ENCODE peak calls at places on chromosomes 4 and X, in four cellular contexts. K is breast epithelium, Q is WTC11, J is GM10248. M is an unnamed sample.

GRCh38 chrX:7435822-7436221 is 287.9 kb upstream of the PUDP start:
- DNase-seq in K (no peak), J (no peak), Q (no peak), M (no peak)

GRCh38 chr4:110612631-110613269 is 10.1 kb downstream of the PITX2 start:
- DNase-seq in J (no peak), Q (no peak), K (no peak), M (no peak)

GRCh38 chr4:19300213-19300612 is 951.5 kb upstream of the SLIT2 start:
- DNase-seq in J (no peak), Q (no peak), K (no peak), M (no peak)

GRCh38 chrX:130770615-130771014 is 132.4 kb downstream of the ENOX2 start:
- DNase-seq in K (no peak), J (no peak), Q (no peak), M (no peak)

GRCh38 chr4:70240192-70240591 is 2.2 kb upstream of the CSN3 start:
- DNase-seq in Q (no peak), K (no peak), J (no peak), M (no peak)

GRCh38 chr4:110850461-110851447 is 227.9 kb upstream of the PITX2 start:
- DNase-seq in K (no peak), Q (peak), J (no peak), M (no peak)

GRCh38 chr4:182225257-182225852 is 17.8 kb upstream of the TENM3 start:
- DNase-seq in K (no peak), Q (no peak), J (no peak), M (no peak)

GRCh38 chrX:25968920-25969319 is 169.2 kb upstream of the MAGEB18 start:
- DNase-seq in K (no peak), J (no peak), Q (peak), M (no peak)

GRCh38 chrX:49910344-49910743 is 12.1 kb upstream of the CLCN5 start:
- DNase-seq in K (no peak), J (no peak), Q (no peak), M (no peak)

GRCh38 chr4:186587416-186588018 is 32.1 kb upstream of the MTNR1A start:
- DNase-seq in K (peak), J (peak), Q (peak), M (peak)

GRCh38 chr4:168667397-168667796 is 170.5 kb downstream of the PALLD start:
- DNase-seq in K (no peak), J (no peak), Q (no peak), M (no peak)

GRCh38 chr4:48998440-48998839 is 12.4 kb downstream of the CWH43 start:
- DNase-seq in K (no peak), Q (no peak), J (no peak), M (no peak)

GRCh38 chr4:117093581-117093980 is 8.2 kb upstream of the TRAM1L1 start:
- DNase-seq in Q (no peak), K (no peak), J (no peak), M (no peak)

GRCh38 chr4:165700855-165701254 is 172.2 kb upstream of the TLL1 start:
- DNase-seq in J (no peak), K (no peak), Q (peak), M (no peak)
- TF ChIP-seq CTCF in J (peak), K (no peak), Q (no peak), M (no peak)

GRCh38 chr4:61590881-61591280 is 390.8 kb downstream of the ADGRL3 start:
- DNase-seq in K (no peak), Q (no peak), J (no peak), M (no peak)
- TF ChIP-seq CTCF in K (no peak), Q (peak), J (no peak), M (no peak)

DNA sequence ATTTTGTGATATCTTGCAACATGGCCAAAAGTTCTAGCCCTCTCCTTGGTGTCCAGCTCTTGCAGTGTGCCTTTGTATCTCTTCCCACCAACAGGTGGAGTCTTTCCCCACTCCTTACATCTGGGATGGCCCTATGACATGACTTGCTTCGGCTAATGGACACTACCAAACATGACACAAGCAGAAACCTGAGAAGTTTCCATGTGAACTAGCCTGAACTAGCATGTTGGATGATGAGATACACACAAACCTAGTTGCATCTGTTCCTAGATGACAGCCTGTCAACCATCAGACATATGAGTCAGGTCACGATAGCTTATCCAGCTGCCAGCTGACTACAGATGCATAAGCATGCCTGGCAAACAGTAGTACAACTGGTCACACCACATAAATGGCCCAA is 207.5 kb upstream of the FTHL17 start:
- DNase-seq in Q (no peak), K (no peak), J (no peak), M (no peak)
- TF ChIP-seq CTCF in Q (no peak), K (no peak), J (no peak), M (no peak)

GRCh38 chr4:77861500-77861899 is 1.1 kb upstream of the MRPL1 start:
- DNase-seq in J (no peak), K (no peak), Q (no peak), M (no peak)

GRCh38 chr4:77859256-77859655 is 3.4 kb upstream of the MRPL1 start:
- DNase-seq in J (no peak), K (no peak), Q (no peak), M (no peak)

GRCh38 chr4:77865259-77865658 is 2.6 kb downstream of the MRPL1 start:
- DNase-seq in Q (no peak), K (no peak), J (no peak), M (no peak)

GRCh38 chr4:77862478-77863216 is at the start of gene MRPL1:
- DNase-seq in Q (peak), J (peak), K (peak), M (peak)
- TF ChIP-seq CTCF in Q (no peak), J (peak), K (no peak), M (no peak)

GRCh38 chr4:142741995-142742394 is 104.1 kb downstream of the INPP4B start:
- DNase-seq in Q (no peak), J (no peak), K (no peak), M (no peak)
- TF ChIP-seq CTCF in Q (no peak), J (no peak), K (no peak), M (no peak)

DNA sequence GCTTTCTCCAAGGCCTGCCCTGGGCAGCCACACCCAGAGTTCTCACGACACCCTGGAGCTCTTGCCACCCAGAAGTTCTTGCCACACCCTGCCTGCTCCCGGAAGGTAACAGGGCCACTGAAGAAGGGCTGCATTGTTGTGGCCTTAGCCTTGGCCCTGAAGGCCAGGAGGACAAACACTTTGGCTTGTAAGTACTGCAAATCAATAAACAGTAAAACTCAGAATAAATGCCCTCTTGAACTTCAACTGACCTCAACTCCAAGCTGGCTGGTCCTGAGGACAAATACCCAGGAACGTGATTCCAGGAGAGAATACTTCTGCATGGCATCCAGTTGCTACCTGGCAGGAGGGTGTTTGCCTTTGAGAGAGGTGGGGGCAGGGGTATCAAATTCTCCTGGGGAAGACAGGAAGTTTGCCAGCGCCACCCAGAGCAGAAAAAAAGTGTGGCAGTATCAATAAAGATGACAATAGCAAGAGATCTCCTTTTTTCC is 54.1 kb downstream of the TLR10 start:
- DNase-seq in J (no peak), K (peak), Q (peak), M (no peak)
- TF ChIP-seq CTCF in J (no peak), K (no peak), Q (no peak), M (no peak)

GRCh38 chr4:106080376-106080775 is 185.1 kb downstream of the NPNT start:
- DNase-seq in K (no peak), Q (no peak), J (no peak), M (no peak)
- TF ChIP-seq CTCF in K (no peak), Q (no peak), J (no peak), M (no peak)